ENCODE peak calls at places on chromosomes 1 and 21, in four cellular contexts. I, L, K and H are unnamed samples.

GRCh38 chr21:36035381-36035791 is 24.9 kb downstream of the SETD4 start:
- DNase-seq in L (no peak), I (peak; percentile 38), K (no peak), H (no peak)

GRCh38 chr1:224380003-224380402 is 23.3 kb downstream of the CNIH4 start:
- DNase-seq in K (no peak), L (no peak), I (no peak), H (peak; percentile 41)

GRCh38 chr1:8456306-8456912 is 138.5 kb downstream of the SLC45A1 start:
- DNase-seq in I (no peak), K (peak; percentile 63), L (no peak), H (no peak)

GRCh38 chr1:111837398-111837797 is 81.7 kb downstream of the DDX20 start:
- DNase-seq in I (no peak), L (no peak), K (no peak), H (no peak)

GRCh38 chr1:201093962-201094361 is 18.3 kb downstream of the CACNA1S start:
- DNase-seq in K (no peak), I (no peak), L (no peak), H (no peak)

GRCh38 chr1:64564891-64565290 is 95.0 kb downstream of the CACHD1 start:
- DNase-seq in K (no peak), L (no peak), I (peak; percentile 26), H (no peak)

GRCh38 chr1:25544243-25544764 is 898 bp downstream of the LDLRAP1 start:
- DNase-seq in L (no peak), I (peak; percentile 50), K (no peak), H (no peak)

GRCh38 chr1:3747903-3748302 is 4.3 kb upstream of the CCDC27 start:
- DNase-seq in I (no peak), L (no peak), K (no peak), H (no peak)

GRCh38 chr1:160876311-160876710 is 8.7 kb downstream of the ITLN1 start:
- DNase-seq in I (no peak), L (no peak), K (no peak), H (no peak)

GRCh38 chr1:220886470-220887201 is 7.4 kb downstream of the HLX start:
- DNase-seq in L (peak; percentile 70), I (no peak), K (no peak), H (no peak)

GRCh38 chr1:17858027-17858426 is 102.9 kb downstream of the ACTL8 start:
- DNase-seq in K (no peak), L (no peak), I (peak; percentile 79), H (no peak)